ENCODE peak calls at places on chromosomes 5 and 9, in six cellular contexts. S is Peyer's patch, V is heart left ventricle, L is fibroblast of lung, Q is PC-3, R is DND-41. Z is an unnamed sample.

GRCh38 chr5:36722913-36723312 is 116.5 kb downstream of the SLC1A3 start:
- DNase-seq in S (no peak), V (no peak), L (peak; percentile 18), Q (peak; percentile 20), R (no peak), Z (no peak)

GRCh38 chr5:119360905-119361605 is 5.2 kb downstream of the TNFAIP8 start:
- DNase-seq in S (no peak), V (no peak), L (no peak), Q (peak; percentile 77), R (no peak), Z (no peak)

GRCh38 chr5:56302027-56302426 is 68.9 kb upstream of the ANKRD55 start:
- DNase-seq in S (no peak), V (no peak), L (peak; percentile 24), Q (peak; percentile 61), R (no peak), Z (no peak)

GRCh38 chr9:85040806-85041575 is 371.5 kb downstream of the NTRK2 start:
- DNase-seq in S (no peak), V (no peak), L (no peak), Q (no peak), R (no peak), Z (no peak)

GRCh38 chr9:117034862-117035261 is 347.8 kb downstream of the TRIM32 start:
- DNase-seq in S (no peak), V (no peak), L (no peak), Q (peak; percentile 34), R (peak; percentile 36), Z (no peak)

GRCh38 chr5:98510601-98511000 is 262.9 kb upstream of the RGMB start:
- DNase-seq in S (no peak), V (no peak), L (no peak), Q (no peak), R (no peak), Z (no peak)

GRCh38 chr5:125696762-125697161 is 726.4 kb upstream of the GRAMD2B start:
- DNase-seq in S (no peak), V (no peak), L (peak; percentile 78), Q (peak; percentile 69), R (no peak), Z (no peak)

GRCh38 chr9:71762900-71763653 is 5.2 kb downstream of the CEMIP2 start:
- DNase-seq in S (no peak), V (no peak), L (peak; percentile 42), Q (peak; percentile 74), R (no peak), Z (no peak)

GRCh38 chr9:19998153-19998552 is 209.3 kb upstream of the SLC24A2 start:
- DNase-seq in S (no peak), V (no peak), L (peak; percentile 19), Q (peak; percentile 31), R (peak; percentile 30), Z (peak; percentile 29)

GRCh38 chr5:43017438-43017820 is 22.7 kb downstream of the ANXA2R start:
- DNase-seq in S (peak; percentile 84), V (no peak), L (peak; percentile 63), Q (peak; percentile 56), R (peak; percentile 71), Z (no peak)

GRCh38 chr5:176365663-176366574 is 632 bp downstream of the ARL10 start:
- DNase-seq in S (peak; percentile 52), V (peak; percentile 78), L (peak; percentile 47), Q (no peak), R (no peak), Z (no peak)

GRCh38 chr5:179746872-179747271 is 14.2 kb downstream of the MAML1 start:
- DNase-seq in S (no peak), V (no peak), L (no peak), Q (no peak), R (no peak), Z (no peak)

GRCh38 chr5:25241981-25242380 is 597.2 kb upstream of the CDH10 start:
- DNase-seq in S (no peak), V (no peak), L (no peak), Q (no peak), R (no peak), Z (no peak)

GRCh38 chr5:97049175-97049574 is 93.2 kb downstream of the LIX1 start:
- DNase-seq in S (no peak), V (no peak), L (no peak), Q (no peak), R (no peak), Z (no peak)

GRCh38 chr5:157571357-157571827 is 4.2 kb downstream of the ADAM19 start:
- DNase-seq in S (peak; percentile 87), V (peak; percentile 64), L (peak; percentile 25), Q (no peak), R (peak; percentile 18), Z (peak; percentile 89)

GRCh38 chr5:71887680-71888079 is 168.6 kb downstream of the CARTPT start:
- DNase-seq in S (no peak), V (no peak), L (peak; percentile 93), Q (peak; percentile 64), R (peak; percentile 23), Z (peak; percentile 82)

GRCh38 chr9:16335788-16336580 is 534.5 kb downstream of the BNC2 start:
- DNase-seq in S (peak; percentile 72), V (peak; percentile 65), L (peak; percentile 99), Q (peak; percentile 95), R (no peak), Z (no peak)

GRCh38 chr5:157366741-157367684 is 93.0 kb upstream of the NIPAL4 start:
- DNase-seq in S (no peak), V (no peak), L (peak; percentile 82), Q (peak; percentile 86), R (no peak), Z (no peak)

GRCh38 chr5:77981820-77982219 is 205.7 kb upstream of the TBCA start:
- DNase-seq in S (no peak), V (no peak), L (no peak), Q (no peak), R (no peak), Z (no peak)

GRCh38 chr5:37889612-37890317 is 49.9 kb upstream of the GDNF start:
- DNase-seq in S (no peak), V (no peak), L (peak; percentile 7), Q (peak; percentile 94), R (no peak), Z (no peak)

GRCh38 chr9:93674580-93675335 is 98.4 kb downstream of the PHF2 start:
- DNase-seq in S (peak; percentile 41), V (peak; percentile 48), L (no peak), Q (no peak), R (peak; percentile 1), Z (no peak)

GRCh38 chr9:93154293-93154903 is 20.3 kb upstream of the NINJ1 start:
- DNase-seq in S (no peak), V (no peak), L (no peak), Q (peak; percentile 57), R (peak; percentile 61), Z (no peak)

GRCh38 chr9:126063326-126063725 is 263.3 kb upstream of the MVB12B start:
- DNase-seq in S (no peak), V (no peak), L (no peak), Q (no peak), R (no peak), Z (no peak)

GRCh38 chr5:132020568-132021339 is 9.3 kb upstream of the ACSL6 start:
- DNase-seq in S (no peak), V (no peak), L (no peak), Q (peak; percentile 41), R (no peak), Z (no peak)

GRCh38 chr9:113588936-113589335 is 125.4 kb downstream of the RGS3 start:
- DNase-seq in S (no peak), V (no peak), L (no peak), Q (no peak), R (no peak), Z (no peak)

GRCh38 chr5:172749881-172750608 is 20.9 kb downstream of the DUSP1 start:
- DNase-seq in S (no peak), V (no peak), L (peak; percentile 49), Q (no peak), R (no peak), Z (no peak)

GRCh38 chr5:75734913-75735789 is 17.9 kb upstream of the POC5 start:
- DNase-seq in S (peak; percentile 51), V (no peak), L (no peak), Q (peak; percentile 46), R (no peak), Z (peak; percentile 15)
- TF ChIP-seq CTCF in S (no peak), V (peak; percentile 62), L (peak; percentile 16), Q (peak; percentile 66), R (peak; percentile 48), Z (peak; percentile 61)

GRCh38 chr9:136700959-136701664 is 11.3 kb upstream of the DIPK1B start:
- DNase-seq in S (peak; percentile 72), V (no peak), L (no peak), Q (no peak), R (no peak), Z (no peak)
- H3K4me3 ChIP-seq in S (peak overlapping the region; percentile 9), V (no peak overlapping the region), L (no peak overlapping the region), Q (no peak overlapping the region), R (no peak overlapping the region), Z (peak overlapping the region; percentile 36)

GRCh38 chr5:39106332-39106731 is 32.1 kb upstream of the RICTOR start:
- DNase-seq in S (no peak), V (no peak), L (peak; percentile 43), Q (peak; percentile 55), R (no peak), Z (no peak)
- TF ChIP-seq CTCF in S (no peak), V (no peak), L (peak; percentile 23), Q (peak; percentile 77), R (peak; percentile 13), Z (peak; percentile 6)

DNA sequence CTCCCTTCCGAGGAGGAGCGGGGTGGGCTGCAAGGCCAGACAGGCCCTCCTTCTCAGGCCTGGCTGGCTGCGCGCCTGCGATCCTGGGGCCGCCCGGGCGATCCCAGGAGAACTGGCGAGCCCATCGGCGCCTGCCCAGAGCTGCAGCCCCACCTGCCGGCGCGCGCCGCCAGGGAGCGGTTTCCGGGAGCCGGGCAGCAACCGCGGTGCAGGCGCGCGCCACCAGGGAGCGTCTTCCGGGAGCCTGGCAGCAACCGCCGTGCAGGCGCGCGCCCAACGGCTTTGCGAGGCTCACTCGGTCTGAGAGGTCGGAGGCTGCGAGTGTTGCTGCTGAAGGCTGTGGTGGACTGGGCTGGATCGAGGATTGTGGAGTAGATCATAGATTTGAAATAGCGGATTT is 668.7 kb downstream of the SPATA31A6 start:
- DNase-seq in S (no peak), V (peak; percentile 60), L (no peak), Q (peak; percentile 32), R (peak; percentile 71), Z (no peak)
- H3K4me3 ChIP-seq in S (no peak overlapping the region), V (peak overlapping the region; percentile 40), L (no peak overlapping the region), Q (no peak overlapping the region), R (peak overlapping the region; percentile 54), Z (no peak overlapping the region)